ENCODE peak calls at places on chromosomes 7 and 10, in four cellular contexts. Z is A549, J is PC-9, R is lower leg skin. C is an unnamed sample.

GRCh38 chr7:78224923-78225322 is 426.4 kb downstream of the PHTF2 start:
- DNase-seq in Z (no peak), J (no peak), R (no peak), C (no peak)

GRCh38 chr7:12294701-12295100 is 83.6 kb downstream of the TMEM106B start:
- DNase-seq in Z (no peak), J (no peak), R (no peak), C (no peak)

GRCh38 chr7:69722836-69723235 is 124.6 kb downstream of the AUTS2 start:
- DNase-seq in Z (no peak), J (no peak), R (no peak), C (no peak)

GRCh38 chr7:136942994-136943393 is 74.5 kb downstream of the CHRM2 start:
- DNase-seq in Z (no peak), J (no peak), R (no peak), C (no peak)

GRCh38 chr10:50396491-50397311 is 145.4 kb upstream of the ASAH2 start:
- DNase-seq in Z (no peak), J (no peak), R (no peak), C (peak; percentile 36)

GRCh38 chr7:108299251-108300014 is 156.8 kb downstream of the NRCAM start:
- DNase-seq in Z (no peak), J (peak; percentile 53), R (no peak), C (no peak)

GRCh38 chr7:151051108-151051507 is 2.8 kb downstream of the ASIC3 start:
- DNase-seq in Z (no peak), J (no peak), R (no peak), C (peak; percentile 47)

GRCh38 chr10:76430330-76430729 is 998.9 kb downstream of the LRMDA start:
- DNase-seq in Z (no peak), J (no peak), R (no peak), C (no peak)

GRCh38 chr7:157320607-157320979 is 16.2 kb upstream of the DNAJB6 start:
- DNase-seq in Z (no peak), J (no peak), R (no peak), C (no peak)

GRCh38 chr10:25555865-25556264 is 378.2 kb upstream of the MYO3A start:
- DNase-seq in Z (no peak), J (no peak), R (no peak), C (no peak)

GRCh38 chr10:98380493-98381339 is 34.3 kb downstream of the PYROXD2 start:
- DNase-seq in Z (no peak), J (no peak), R (no peak), C (no peak)

GRCh38 chr7:144489504-144489903 is 86.0 kb upstream of the NOBOX start:
- DNase-seq in Z (no peak), J (no peak), R (no peak), C (no peak)

GRCh38 chr10:61904711-61905445 is 3.4 kb downstream of the ARID5B start:
- DNase-seq in Z (peak; percentile 55), J (peak; percentile 22), R (no peak), C (no peak)
- TF ChIP-seq CTCF in Z (peak; percentile 6), J (peak; percentile 34), R (no peak), C (peak; percentile 36)

DNA sequence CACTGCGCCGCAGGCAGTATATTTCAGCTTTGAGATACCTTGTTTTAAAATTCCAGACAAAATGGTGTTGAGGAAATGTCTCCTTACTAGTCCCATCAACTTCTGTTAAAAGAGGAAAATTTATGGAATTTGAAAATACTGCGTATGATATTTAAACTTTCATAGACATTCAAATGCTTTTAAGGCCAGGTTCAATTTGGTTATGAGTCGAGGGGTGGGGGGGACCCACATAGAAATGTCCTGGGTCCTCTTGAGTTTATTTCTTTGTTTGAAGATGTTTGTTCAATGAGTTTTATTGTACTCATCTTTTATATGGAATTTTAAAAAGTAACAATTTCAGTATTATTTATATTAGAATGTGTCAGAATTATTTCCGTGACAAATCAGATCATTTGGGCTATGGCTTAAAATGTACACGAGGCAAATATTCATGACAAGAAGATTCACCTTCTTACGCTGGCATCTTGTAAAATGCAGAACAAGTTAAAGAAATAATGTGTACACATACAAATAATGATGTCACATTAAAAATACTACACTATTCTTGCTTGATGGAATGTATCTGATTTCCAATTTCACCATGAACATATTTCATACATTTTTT is 1.3 kb downstream of the IKZF1 start:
- DNase-seq in Z (no peak), J (no peak), R (no peak), C (no peak)
- H3K4me3 ChIP-seq in Z (no peak overlapping the region), J (no peak overlapping the region), R (no peak overlapping the region), C (peak overlapping the region; percentile 85)

DNA sequence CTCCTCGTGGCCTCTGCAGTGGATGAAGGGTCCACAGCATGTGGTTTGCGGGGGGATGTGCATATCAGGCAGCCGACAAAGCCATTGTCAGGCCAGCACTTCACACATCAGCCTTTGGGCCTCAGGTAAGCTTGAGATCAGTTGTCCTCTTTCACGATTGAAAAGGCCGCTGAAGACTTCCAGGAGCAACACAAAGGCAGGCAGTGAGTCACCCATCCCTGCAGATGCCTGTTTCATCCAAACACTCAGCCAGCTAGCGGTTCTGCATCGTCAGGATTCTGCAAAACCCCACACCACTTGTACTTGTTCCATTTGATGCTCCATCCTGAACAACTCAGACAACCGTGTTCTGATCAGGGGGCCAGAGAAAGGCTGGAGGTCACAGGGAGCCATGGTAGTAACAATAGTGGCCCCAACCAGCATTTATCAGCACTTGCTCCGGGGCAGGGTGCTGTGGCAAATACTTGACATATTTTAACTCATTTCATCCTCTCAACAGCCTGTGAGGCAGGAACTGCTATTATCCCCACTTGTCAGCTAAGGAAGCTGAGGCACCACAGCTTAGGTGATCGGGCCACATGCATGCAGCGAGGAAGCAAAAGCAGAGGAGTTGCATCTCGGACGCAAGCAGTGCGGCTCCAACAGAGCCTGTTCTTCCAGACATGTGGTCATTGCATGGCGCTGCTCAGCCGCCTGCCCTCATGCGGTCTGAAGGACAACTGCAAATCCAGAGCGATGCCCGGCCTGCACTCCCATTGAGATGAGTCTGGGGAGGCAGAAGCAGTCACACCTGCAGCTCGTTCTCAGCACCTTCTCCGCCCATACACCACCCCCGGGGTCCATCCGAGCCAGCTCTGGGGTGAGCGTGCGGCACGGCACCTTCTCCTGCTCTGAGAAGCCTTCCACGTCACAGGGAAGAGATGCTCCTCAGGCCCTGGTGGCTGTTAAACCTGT is 144.9 kb downstream of the PAXIP1 start:
- DNase-seq in Z (peak; percentile 22), J (peak; percentile 7), R (no peak), C (no peak)
- TF ChIP-seq CTCF in Z (no peak), J (no peak), R (no peak), C (no peak)

DNA sequence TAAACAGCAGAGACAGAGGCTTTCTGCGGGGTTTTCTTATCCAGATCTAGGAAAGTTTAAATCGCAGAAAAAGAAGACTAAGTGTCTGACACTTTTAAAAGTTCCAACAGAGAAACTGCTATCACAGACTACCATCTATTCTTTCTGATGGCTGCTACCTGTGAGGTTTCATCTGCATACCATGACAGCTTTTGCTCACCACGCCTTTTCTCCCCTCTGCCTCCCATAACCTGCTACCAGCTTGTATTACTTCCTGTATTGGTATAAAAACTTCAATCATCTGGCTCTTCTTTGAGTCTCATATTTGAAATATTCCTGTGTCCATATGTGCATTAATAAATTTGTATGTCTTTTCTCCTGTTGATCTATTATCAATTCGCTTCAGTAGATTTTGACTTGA is 34.1 kb upstream of the RTKN2 start:
- DNase-seq in Z (no peak), J (peak; percentile 10), R (no peak), C (no peak)
- H3K4me3 ChIP-seq in Z (no peak overlapping the region), J (no peak overlapping the region), R (no peak overlapping the region), C (no peak overlapping the region)

GRCh38 chr7:105935250-105935649 is 27.8 kb upstream of the CDHR3 start:
- DNase-seq in Z (no peak), J (no peak), R (no peak), C (no peak)

GRCh38 chr7:105931179-105931578 is 31.9 kb upstream of the CDHR3 start:
- DNase-seq in Z (no peak), J (no peak), R (no peak), C (no peak)

GRCh38 chr7:105932835-105933477 is 30.1 kb upstream of the CDHR3 start:
- DNase-seq in Z (no peak), J (no peak), R (no peak), C (no peak)

GRCh38 chr7:105937411-105937810 is 25.7 kb upstream of the CDHR3 start:
- DNase-seq in Z (no peak), J (no peak), R (no peak), C (no peak)

DNA sequence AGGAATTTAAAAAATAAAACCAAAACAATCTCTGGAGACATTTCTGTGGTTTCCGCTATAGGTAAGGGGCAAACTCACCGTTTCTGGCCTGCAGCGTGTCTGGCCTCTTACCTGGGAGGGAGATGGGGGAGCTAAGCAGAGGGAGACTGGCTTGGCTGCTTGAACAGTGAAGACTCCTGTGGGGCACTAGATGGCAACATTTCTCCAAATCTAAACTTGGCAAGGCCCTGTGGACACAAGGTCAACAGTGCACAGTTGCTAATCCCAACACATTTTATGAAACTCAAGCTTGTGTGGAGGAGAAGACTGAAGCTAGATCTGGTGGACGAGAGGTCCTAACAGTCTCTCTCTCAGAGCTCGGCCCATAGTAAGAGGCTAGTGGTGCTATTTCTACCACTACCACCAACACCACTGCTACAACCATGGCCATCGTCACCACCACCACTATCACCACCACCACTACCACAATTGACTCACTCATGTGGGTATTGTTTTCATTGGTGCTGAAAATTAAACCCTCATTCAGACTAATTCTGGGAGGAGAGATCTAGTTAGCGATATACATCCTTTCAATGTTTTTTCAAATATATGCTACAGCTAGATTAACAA is 28.4 kb upstream of the CDHR3 start:
- DNase-seq in Z (no peak), J (peak; percentile 11), R (no peak), C (no peak)
- TF ChIP-seq CTCF in Z (peak; percentile 33), J (peak; percentile 53), R (no peak), C (peak; percentile 28)

GRCh38 chr10:43323245-43323644 is 48.2 kb upstream of the FXYD4 start:
- DNase-seq in Z (no peak), J (no peak), R (no peak), C (no peak)
- H3K4me3 ChIP-seq in Z (peak overlapping the region; percentile 42), J (no peak overlapping the region), R (no peak overlapping the region), C (no peak overlapping the region)

GRCh38 chr7:128215281-128215680 is 25.8 kb upstream of the LEP start:
- DNase-seq in Z (no peak), J (no peak), R (no peak), C (no peak)

GRCh38 chr7:128219646-128220045 is 21.4 kb upstream of the LEP start:
- DNase-seq in Z (no peak), J (no peak), R (no peak), C (no peak)

GRCh38 chr7:128217030-128217805 is 23.9 kb upstream of the LEP start:
- DNase-seq in Z (no peak), J (no peak), R (no peak), C (no peak)

GRCh38 chr7:128215739-128216138 is 25.3 kb upstream of the LEP start:
- DNase-seq in Z (no peak), J (no peak), R (no peak), C (no peak)

GRCh38 chr7:128217972-128218652 is 23.0 kb upstream of the LEP start:
- DNase-seq in Z (peak; percentile 51), J (no peak), R (peak; percentile 52), C (no peak)
- TF ChIP-seq CTCF in Z (no peak), J (no peak), R (no peak), C (no peak)

GRCh38 chr10:60298408-60299389 is 91.0 kb downstream of the ANK3 start:
- DNase-seq in Z (no peak), J (no peak), R (no peak), C (no peak)

GRCh38 chr10:60303778-60304177 is 85.9 kb downstream of the ANK3 start:
- DNase-seq in Z (no peak), J (no peak), R (no peak), C (no peak)

GRCh38 chr10:60299390-60299778 is 90.3 kb downstream of the ANK3 start:
- DNase-seq in Z (no peak), J (no peak), R (no peak), C (no peak)

GRCh38 chr10:60296073-60296472 is 93.6 kb downstream of the ANK3 start:
- DNase-seq in Z (no peak), J (no peak), R (no peak), C (no peak)

GRCh38 chr10:60299961-60300883 is 89.5 kb downstream of the ANK3 start:
- DNase-seq in Z (no peak), J (no peak), R (no peak), C (no peak)
- H3K4me3 ChIP-seq in Z (no peak overlapping the region), J (no peak overlapping the region), R (no peak overlapping the region), C (no peak overlapping the region)

C was measured in GM06990.